ENCODE peak calls at places on chromosomes 1 and 21, in seven cellular contexts. X is HCT116, O is HepG2, E is K562, P is SK-N-SH, W is GM12878, D is H1. U is an unnamed sample.

GRCh38 chr1:180301135-180301737 is 71.2 kb downstream of the LHX4 start:
- DNase-seq in X (no peak), O (no peak), E (no peak), P (no peak), W (no peak), D (no peak), U (no peak)

GRCh38 chr1:208917719-208918118 is 665.8 kb upstream of the CAMK1G start:
- DNase-seq in X (no peak), O (no peak), E (no peak), P (no peak), W (no peak), D (no peak), U (no peak)

GRCh38 chr21:45258476-45258875 is 29.2 kb downstream of the POFUT2 start:
- DNase-seq in X (no peak), O (peak; percentile 29), E (no peak), P (peak; percentile 20), W (no peak), D (no peak), U (no peak)

GRCh38 chr1:6580119-6580587 is 359 bp downstream of the ZBTB48 start:
- DNase-seq in X (no peak), O (no peak), E (no peak), P (no peak), W (no peak), D (no peak), U (no peak)

GRCh38 chr1:12067900-12068821 is 5.1 kb downstream of the TNFRSF8 start:
- DNase-seq in X (no peak), O (no peak), E (peak; percentile 54), P (no peak), W (peak; percentile 91), D (peak; percentile 62), U (no peak)

GRCh38 chr1:196558424-196558823 is 49.8 kb downstream of the KCNT2 start:
- DNase-seq in X (no peak), O (no peak), E (no peak), P (no peak), W (no peak), D (no peak), U (no peak)

GRCh38 chr1:221097479-221098281 is 218.4 kb downstream of the HLX start:
- DNase-seq in X (no peak), O (no peak), E (no peak), P (no peak), W (no peak), D (no peak), U (no peak)

GRCh38 chr1:90174246-90174645 is 179.3 kb downstream of the ZNF326 start:
- DNase-seq in X (no peak), O (no peak), E (no peak), P (no peak), W (no peak), D (no peak), U (no peak)

GRCh38 chr1:52913537-52913936 is 8.0 kb downstream of the ECHDC2 start:
- DNase-seq in X (no peak), O (peak; percentile 32), E (peak; percentile 84), P (no peak), W (no peak), D (no peak), U (no peak)
- TF ChIP-seq JUND in X (no peak), O (no peak), E (no peak), P (no peak), W (no peak), D (no peak), U (no peak)

DNA sequence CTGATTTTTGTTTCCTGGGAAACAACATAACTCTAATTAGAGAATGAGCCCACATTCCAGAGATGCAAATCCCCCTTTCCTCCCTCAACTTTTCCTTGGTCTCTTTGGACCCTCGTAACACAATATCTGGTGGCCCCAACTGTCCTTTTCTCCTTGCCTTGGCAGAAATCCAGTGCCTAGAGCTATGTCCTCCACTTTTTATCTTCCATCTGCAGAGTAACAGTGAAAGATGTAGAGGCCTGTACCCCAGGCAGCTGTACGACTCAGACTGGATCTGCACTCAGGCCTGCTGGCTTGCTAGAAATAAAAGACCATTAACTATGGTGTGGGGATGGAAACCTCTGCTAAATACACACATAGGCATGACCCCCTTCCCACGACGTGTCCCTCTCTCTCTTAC is 72.0 kb downstream of the WARS2 start:
- DNase-seq in X (no peak), O (no peak), E (peak; percentile 18), P (peak; percentile 28), W (no peak), D (no peak), U (peak; percentile 14)
- TF ChIP-seq JUND in X (no peak), O (no peak), E (no peak), P (no peak), W (no peak), D (no peak), U (no peak)

DNA sequence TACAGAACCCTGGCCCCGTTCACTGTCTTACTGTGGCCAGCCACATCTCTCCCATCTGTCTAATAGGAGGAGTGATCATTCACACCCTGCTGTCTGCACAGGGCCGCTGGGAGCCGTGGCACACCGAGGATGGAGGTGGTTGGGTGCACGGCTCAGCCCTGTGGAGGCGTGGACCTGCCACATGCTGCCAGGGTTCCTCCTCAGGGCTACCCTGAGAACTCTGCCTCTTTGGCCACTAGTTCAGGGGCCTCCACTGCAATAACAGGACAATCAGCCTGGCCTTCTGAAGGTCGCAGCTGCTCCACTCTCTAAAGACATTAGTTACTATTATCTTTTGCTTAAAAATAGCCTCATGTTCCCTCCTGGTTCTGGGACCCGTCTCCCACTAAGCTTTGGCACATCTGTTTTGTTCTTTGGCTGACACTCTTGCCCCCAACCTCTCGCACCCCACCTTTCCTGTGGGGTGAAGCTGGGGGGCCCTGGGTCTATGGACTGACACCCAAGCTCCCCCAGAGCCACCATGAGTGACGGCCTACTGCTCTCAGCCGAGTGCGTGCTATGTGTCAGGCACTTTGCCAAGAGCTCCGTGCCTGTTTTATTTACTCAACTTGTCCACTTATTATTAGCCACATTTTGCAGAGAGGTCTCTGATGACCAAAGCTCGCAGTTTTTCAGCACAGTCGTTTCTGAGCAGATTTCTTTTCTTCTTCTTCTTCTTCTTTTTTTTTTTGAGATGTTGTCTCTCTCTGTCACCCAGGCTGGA is 66.3 kb downstream of the ARHGEF10L start:
- DNase-seq in X (no peak), O (no peak), E (no peak), P (no peak), W (no peak), D (no peak), U (no peak)
- TF ChIP-seq JUND in X (no peak), O (no peak), E (no peak), P (no peak), W (no peak), D (no peak), U (no peak)

DNA sequence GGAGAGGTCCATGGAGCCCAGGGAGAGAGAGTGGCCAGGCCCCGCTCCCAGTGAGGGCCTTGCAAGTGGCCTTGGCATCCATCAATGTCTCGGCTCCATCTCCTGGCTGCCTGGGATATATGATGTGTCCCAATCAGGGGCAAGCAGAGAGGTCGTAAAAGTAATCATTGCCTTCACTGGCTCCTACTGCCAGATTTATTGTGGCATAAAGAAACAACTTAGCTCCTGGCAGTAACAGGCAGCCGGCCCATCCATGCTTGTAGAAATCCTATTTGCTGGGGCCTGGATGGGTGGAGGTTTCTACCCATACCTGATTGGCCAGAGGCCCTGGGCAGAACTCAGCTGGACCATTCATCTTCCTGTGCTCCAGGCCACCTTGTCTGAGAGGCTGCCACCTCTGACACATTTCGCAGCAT is 272.6 kb downstream of the MATN1 start:
- DNase-seq in X (no peak), O (no peak), E (no peak), P (peak; percentile 4), W (no peak), D (no peak), U (no peak)
- TF ChIP-seq JUND in X (no peak), O (no peak), E (no peak), P (no peak), W (no peak), D (no peak), U (no peak)

DNA sequence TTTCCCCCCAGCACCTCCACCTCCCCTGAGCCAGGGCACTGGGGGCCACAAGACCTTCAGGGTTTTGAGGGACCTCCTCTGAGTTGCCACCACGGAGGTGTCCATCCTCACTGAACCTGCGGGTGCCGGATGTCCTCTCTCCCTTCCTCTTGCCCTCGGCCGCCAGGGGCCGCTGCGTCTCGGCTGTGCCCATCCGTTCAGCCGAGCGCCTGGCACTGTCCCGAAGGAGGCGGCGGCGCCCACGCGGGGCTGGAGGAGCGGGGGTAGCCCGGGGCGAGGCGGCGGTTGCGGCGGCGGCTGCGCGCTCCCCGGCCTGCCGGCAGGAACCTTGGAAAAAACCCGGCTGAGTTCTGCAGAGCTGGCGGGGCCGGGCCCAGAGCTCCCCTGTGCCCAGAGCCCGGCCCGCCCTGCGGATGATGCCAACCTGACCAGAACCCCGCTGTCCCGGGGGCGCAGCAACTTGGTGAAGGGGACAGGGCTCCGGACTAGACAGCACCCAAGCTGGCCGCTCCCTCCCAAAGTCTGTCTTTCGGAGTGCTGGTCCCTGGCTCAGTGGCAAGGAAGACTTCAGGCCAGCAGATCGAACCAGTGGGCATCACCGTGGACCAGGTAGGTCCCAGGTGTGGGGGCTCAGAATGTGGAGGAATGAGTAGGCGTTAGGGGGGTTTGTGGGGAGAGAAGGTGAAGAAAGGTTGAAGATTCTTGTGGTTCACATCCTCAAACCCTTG is 3.7 kb upstream of the PPM1J start:
- DNase-seq in X (no peak), O (no peak), E (peak; percentile 74), P (peak; percentile 90), W (no peak), D (no peak), U (peak; percentile 78)
- TF ChIP-seq JUND in X (no peak), O (no peak), E (no peak), P (no peak), W (no peak), D (no peak), U (no peak)

GRCh38 chr1:25107643-25108010 is 124.7 kb downstream of the SYF2 start:
- DNase-seq in X (no peak), O (no peak), E (no peak), P (no peak), W (no peak), D (no peak), U (no peak)
- TF ChIP-seq JUND in X (no peak), O (no peak), E (no peak), P (no peak), W (no peak), D (no peak), U (no peak)

DNA sequence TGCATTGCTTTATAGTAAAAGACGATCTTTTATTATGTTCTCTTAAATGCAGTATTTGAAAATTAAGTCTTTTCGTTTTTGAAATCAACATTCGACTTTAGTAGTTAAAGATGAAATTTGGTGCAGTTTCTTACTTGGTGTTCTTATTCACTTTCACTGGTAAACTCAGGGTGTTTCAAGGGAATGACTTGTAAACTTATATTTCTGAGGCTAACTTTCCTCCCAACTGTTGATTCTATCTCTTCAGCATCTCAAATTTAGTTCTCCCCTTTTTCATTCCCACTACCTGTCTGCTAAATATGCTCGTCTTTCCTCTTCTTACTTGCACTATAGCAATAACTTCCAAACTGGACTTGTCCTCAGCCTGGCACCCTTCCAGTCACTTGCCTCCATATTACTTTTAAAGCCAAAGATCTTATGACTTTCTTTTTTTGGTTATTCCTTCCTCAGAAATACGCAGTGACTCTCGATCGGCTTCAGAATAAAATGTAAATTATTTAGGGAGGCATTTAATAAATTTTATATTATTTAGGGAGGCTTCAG is 988 bp downstream of the SLC35A3 start:
- DNase-seq in X (peak; percentile 15), O (no peak), E (no peak), P (no peak), W (no peak), D (no peak), U (no peak)
- TF ChIP-seq JUND in X (no peak), O (no peak), E (no peak), P (no peak), W (no peak), D (no peak), U (no peak)